ENCODE peak calls at places on chromosomes 13 and 19, in five cellular contexts. E, S, K, J and V are unnamed samples.

GRCh38 chr19:6185093-6185824 is 49.8 kb downstream of the ACSBG2 start:
- DNase-seq in E (no peak), S (no peak), K (no peak), J (no peak), V (no peak)

GRCh38 chr13:101425623-101426022 is 9.3 kb upstream of the NALCN start:
- DNase-seq in E (no peak), S (no peak), K (no peak), J (no peak), V (no peak)

GRCh38 chr13:99307648-99308339 is 595 bp upstream of the GPR183 start:
- DNase-seq in E (no peak), S (peak), K (peak), J (no peak), V (peak)

GRCh38 chr13:42986176-42986574 is 5.9 kb downstream of the EPSTI1 start:
- DNase-seq in E (no peak), S (no peak), K (no peak), J (no peak), V (no peak)

GRCh38 chr13:48165063-48165462 is 67.9 kb upstream of the ITM2B start:
- DNase-seq in E (no peak), S (no peak), K (no peak), J (no peak), V (no peak)

GRCh38 chr13:44746690-44747089 is 170.6 kb upstream of the TSC22D1 start:
- DNase-seq in E (no peak), S (peak), K (no peak), J (no peak), V (no peak)

GRCh38 chr19:38003427-38004099 is 96.6 kb downstream of the SIPA1L3 start:
- DNase-seq in E (no peak), S (peak), K (peak), J (peak), V (no peak)

GRCh38 chr19:1254530-1255185 is 6.3 kb downstream of the MIDN start:
- DNase-seq in E (no peak), S (no peak), K (no peak), J (no peak), V (no peak)

GRCh38 chr19:50007170-50007569 is 18.0 kb downstream of the VRK3 start:
- DNase-seq in E (no peak), S (no peak), K (no peak), J (no peak), V (no peak)

GRCh38 chr13:110194456-110194855 is 112.5 kb downstream of the COL4A1 start:
- DNase-seq in E (no peak), S (no peak), K (no peak), J (no peak), V (no peak)

GRCh38 chr19:22545751-22546150 is 88.4 kb upstream of the ZNF492 start:
- DNase-seq in E (no peak), S (no peak), K (peak), J (no peak), V (peak)

DNA sequence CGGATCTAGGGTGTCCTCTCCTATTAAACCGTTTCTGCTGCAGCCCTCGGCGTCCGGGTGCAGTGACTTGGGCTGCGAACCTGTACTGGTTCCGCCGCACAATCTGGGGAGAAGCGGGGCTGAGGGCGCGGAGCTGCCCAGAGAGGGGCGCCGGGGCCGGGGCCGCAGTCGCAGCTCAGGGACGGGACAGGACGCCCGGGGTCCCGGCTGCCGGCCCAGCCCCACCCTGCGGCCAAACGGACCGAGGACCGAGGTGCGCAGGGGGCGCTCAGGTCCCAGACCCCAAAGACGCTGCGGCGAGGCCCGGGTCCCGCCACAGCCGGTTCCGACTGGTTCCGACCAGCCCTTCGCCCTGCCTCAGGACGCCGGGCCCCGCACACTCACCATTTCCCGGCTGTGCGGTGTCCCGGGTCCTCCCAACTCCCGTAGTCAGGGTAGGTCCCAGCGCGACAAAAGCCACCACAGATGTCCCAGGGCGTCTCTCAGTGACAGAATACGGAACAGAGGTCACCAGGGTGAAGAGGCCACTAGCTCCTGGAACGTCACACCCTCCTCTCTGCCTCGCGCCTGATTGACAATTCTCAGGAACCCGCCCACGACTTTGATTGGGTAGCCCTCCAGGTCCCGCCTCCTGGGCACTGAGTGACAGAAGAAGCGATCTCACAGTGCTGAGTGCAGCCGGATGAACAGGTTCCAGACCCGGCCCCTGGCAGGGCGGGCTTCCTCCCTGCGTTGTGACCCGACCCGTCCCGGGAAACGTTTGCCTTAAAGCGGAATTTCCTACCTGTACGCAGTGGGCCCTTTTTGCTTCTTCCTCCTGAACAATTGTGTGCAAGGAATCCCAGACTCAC is at the start of gene ZNF44:
- DNase-seq in E (peak), S (peak), K (peak), J (peak), V (peak)
- TF ChIP-seq POLR2A in E (peak), S (no peak), K (peak), J (peak), V (peak)

GRCh38 chr19:11090264-11091032 is 1.2 kb downstream of the LDLR start:
- DNase-seq in E (peak), S (peak), K (peak), J (peak), V (peak)

GRCh38 chr19:11092181-11092538 is 2.9 kb downstream of the LDLR start:
- DNase-seq in E (no peak), S (peak), K (no peak), J (no peak), V (peak)

GRCh38 chr19:11088508-11089253 is 582 bp upstream of the LDLR start:
- DNase-seq in E (no peak), S (no peak), K (no peak), J (peak), V (no peak)

GRCh38 chr19:11089254-11090013 is at the start of gene LDLR:
- DNase-seq in E (peak), S (peak), K (peak), J (peak), V (peak)

DNA sequence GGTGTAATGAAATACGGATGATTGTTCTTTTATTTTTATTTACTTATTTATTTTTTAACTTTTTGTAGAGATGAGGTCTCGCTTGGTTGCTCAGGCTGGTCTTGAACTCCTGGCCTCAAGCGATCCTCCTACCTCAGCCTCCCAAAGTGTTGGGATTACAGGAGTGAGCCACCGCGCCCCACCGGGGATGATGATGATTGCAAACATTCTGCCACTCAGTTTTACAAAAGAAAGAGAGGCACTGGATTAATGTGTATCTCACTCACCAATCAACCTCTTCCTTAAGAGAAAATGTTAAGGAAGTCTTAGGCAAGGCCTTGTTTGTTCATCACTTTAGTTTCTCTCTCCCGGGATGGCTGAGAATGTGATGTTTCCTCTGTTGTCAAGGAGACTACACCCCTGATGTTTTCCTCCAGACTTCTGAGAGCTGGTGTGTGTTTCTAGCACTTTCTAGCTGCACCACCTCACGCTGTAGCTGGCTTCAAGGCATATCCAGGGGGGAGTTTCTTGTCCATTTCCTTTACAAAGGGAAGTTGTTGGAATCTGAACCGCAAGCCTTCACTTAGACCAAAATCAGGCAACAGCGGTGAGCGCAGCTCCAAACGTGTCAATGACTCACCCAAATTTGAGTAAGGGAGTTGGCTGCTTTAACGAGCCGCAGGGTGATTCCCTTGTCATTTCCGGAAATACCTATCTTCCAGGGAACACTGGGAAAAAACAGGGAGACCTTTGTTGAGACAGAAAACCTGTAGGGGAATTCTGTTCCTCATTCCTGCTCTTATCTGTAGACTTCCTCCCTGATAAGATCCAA is 2.3 kb downstream of the LDLR start:
- DNase-seq in E (peak), S (peak), K (peak), J (peak), V (peak)
- TF ChIP-seq POLR2A in E (peak), S (peak), K (peak), J (peak), V (no peak)

GRCh38 chr13:84130739-84131138 is 248.5 kb upstream of the SLITRK1 start:
- DNase-seq in E (no peak), S (no peak), K (no peak), J (no peak), V (no peak)

GRCh38 chr13:84127597-84128128 is 245.4 kb upstream of the SLITRK1 start:
- DNase-seq in E (no peak), S (no peak), K (no peak), J (no peak), V (no peak)

GRCh38 chr13:84131249-84131648 is 249.0 kb upstream of the SLITRK1 start:
- DNase-seq in E (no peak), S (no peak), K (no peak), J (no peak), V (no peak)

GRCh38 chr13:84121456-84121855 is 239.2 kb upstream of the SLITRK1 start:
- DNase-seq in E (no peak), S (no peak), K (no peak), J (no peak), V (no peak)

DNA sequence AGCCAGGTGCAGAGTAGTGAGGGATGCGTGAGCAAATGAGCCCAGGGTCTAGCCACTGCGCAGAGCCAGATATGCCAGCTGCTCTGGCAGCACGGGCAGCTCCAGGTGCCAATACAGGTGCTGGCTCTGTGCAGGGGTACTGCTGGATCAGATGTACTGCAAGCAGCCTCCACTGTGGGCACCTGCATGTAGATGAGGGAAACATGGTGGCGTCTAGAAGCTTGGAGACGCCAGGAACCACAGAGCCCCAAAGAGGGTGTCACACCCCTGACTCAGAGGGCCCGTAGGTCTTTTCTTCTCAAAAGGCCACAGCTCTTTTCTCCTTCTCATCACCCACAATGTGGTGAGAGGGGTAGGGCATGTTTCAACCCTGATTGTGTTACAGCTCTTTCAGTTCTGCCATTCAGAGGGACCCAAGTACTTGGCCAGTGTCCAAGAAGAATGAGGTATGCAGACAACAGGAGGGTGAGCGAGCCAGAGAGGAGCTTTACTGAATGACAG is 244.4 kb upstream of the SLITRK1 start:
- DNase-seq in E (no peak), S (no peak), K (no peak), J (no peak), V (no peak)
- TF ChIP-seq POLR2A in E (no peak), S (no peak), K (no peak), J (no peak), V (no peak)

GRCh38 chr19:34269968-34270621 is 15.7 kb downstream of the GARRE1 start:
- DNase-seq in E (no peak), S (peak), K (peak), J (no peak), V (no peak)
- TF ChIP-seq POLR2A in E (no peak), S (no peak), K (peak), J (no peak), V (no peak)

GRCh38 chr13:37059136-37059847 is at the start of gene SUPT20H:
- DNase-seq in E (peak), S (peak), K (peak), J (peak), V (peak)
- TF ChIP-seq POLR2A in E (peak), S (peak), K (peak), J (peak), V (peak)

GRCh38 chr19:5131031-5131865 is 162.3 kb downstream of the KDM4B start:
- DNase-seq in E (no peak), S (no peak), K (peak), J (no peak), V (no peak)
- TF ChIP-seq POLR2A in E (no peak), S (no peak), K (no peak), J (no peak), V (no peak)

GRCh38 chr13:114016321-114017027 is 42.6 kb upstream of the C13orf46 start:
- DNase-seq in E (no peak), S (no peak), K (no peak), J (no peak), V (no peak)

GRCh38 chr13:114013952-114014629 is 40.2 kb upstream of the C13orf46 start:
- DNase-seq in E (no peak), S (no peak), K (no peak), J (no peak), V (no peak)

GRCh38 chr13:114017028-114017630 is 43.3 kb upstream of the C13orf46 start:
- DNase-seq in E (no peak), S (peak), K (no peak), J (no peak), V (peak)

GRCh38 chr13:114015111-114015551 is 41.3 kb upstream of the C13orf46 start:
- DNase-seq in E (no peak), S (no peak), K (peak), J (no peak), V (no peak)

GRCh38 chr13:114015608-114016295 is 41.9 kb upstream of the C13orf46 start:
- DNase-seq in E (no peak), S (peak), K (peak), J (peak), V (no peak)
- TF ChIP-seq POLR2A in E (no peak), S (no peak), K (no peak), J (no peak), V (no peak)

GRCh38 chr19:43575955-43576451 is 402 bp downstream of the PINLYP start:
- DNase-seq in E (no peak), S (no peak), K (no peak), J (no peak), V (peak)

GRCh38 chr19:43572172-43572588 is 3.1 kb downstream of the XRCC1 start:
- DNase-seq in E (no peak), S (no peak), K (no peak), J (no peak), V (no peak)

GRCh38 chr19:43576479-43576878 is 878 bp downstream of the PINLYP start:
- DNase-seq in E (no peak), S (no peak), K (no peak), J (no peak), V (no peak)

GRCh38 chr19:43574424-43575155 is 737 bp downstream of the XRCC1 start:
- DNase-seq in E (no peak), S (peak), K (no peak), J (no peak), V (peak)

GRCh38 chr19:43575156-43575950 is at the start of the genes PINLYP and XRCC1:
- DNase-seq in E (peak), S (peak), K (peak), J (peak), V (peak)
- TF ChIP-seq POLR2A in E (peak), S (peak), K (peak), J (no peak), V (peak)